ENCODE peak calls at places on chromosomes 11 and 22, in six cellular contexts. X is brain microvascular endothelial cell, P is colonic mucosa, F is GM23248, T is H9, R is mammary epithelial cell. N is an unnamed sample.

GRCh38 chr22:38570841-38571364 is 920 bp upstream of the DMC1 start:
- DNase-seq in X (no peak), P (peak; percentile 48), F (peak; percentile 62), T (peak; percentile 60), R (peak; percentile 43), N (peak; percentile 79)

GRCh38 chr22:43926349-43926710 is 2.7 kb downstream of the PNPLA3 start:
- DNase-seq in X (no peak), P (no peak), F (no peak), T (no peak), R (peak; percentile 81), N (no peak)

GRCh38 chr11:34649597-34649996 is 28.7 kb downstream of the EHF start:
- DNase-seq in X (no peak), P (no peak), F (no peak), T (no peak), R (no peak), N (no peak)

GRCh38 chr11:80239217-80239616 is 798.4 kb upstream of the TENM4 start:
- DNase-seq in X (no peak), P (no peak), F (no peak), T (no peak), R (no peak), N (no peak)

GRCh38 chr11:109132539-109132938 is 289.5 kb upstream of the C11orf87 start:
- DNase-seq in X (no peak), P (no peak), F (no peak), T (peak; percentile 47), R (peak; percentile 5), N (peak; percentile 70)

GRCh38 chr11:19759389-19759788 is 46.8 kb downstream of the NAV2 start:
- DNase-seq in X (no peak), P (no peak), F (no peak), T (no peak), R (no peak), N (no peak)

GRCh38 chr11:60158666-60159065 is 24.2 kb downstream of the MS4A6A start:
- DNase-seq in X (no peak), P (no peak), F (no peak), T (no peak), R (peak; percentile 54), N (no peak)

GRCh38 chr11:115499241-115499799 is 4.9 kb downstream of the CADM1 start:
- DNase-seq in X (no peak), P (no peak), F (no peak), T (no peak), R (no peak), N (no peak)

GRCh38 chr11:134676516-134677287 is 264.7 kb upstream of the B3GAT1 start:
- DNase-seq in X (no peak), P (no peak), F (no peak), T (no peak), R (no peak), N (no peak)

GRCh38 chr11:14902650-14903350 is 10.8 kb upstream of the CYP2R1 start:
- DNase-seq in X (peak; percentile 80), P (no peak), F (peak; percentile 51), T (no peak), R (peak; percentile 55), N (no peak)

GRCh38 chr11:8209208-8209807 is 40.5 kb upstream of the RIC3 start:
- DNase-seq in X (no peak), P (peak; percentile 34), F (no peak), T (peak; percentile 67), R (no peak), N (peak; percentile 92)

GRCh38 chr11:129695543-129696308 is 119.9 kb upstream of the TMEM45B start:
- DNase-seq in X (peak; percentile 31), P (peak; percentile 83), F (peak; percentile 53), T (peak; percentile 90), R (peak; percentile 37), N (peak; percentile 95)

GRCh38 chr11:57638811-57639320 is 10.8 kb downstream of the YPEL4 start:
- DNase-seq in X (peak; percentile 22), P (no peak), F (peak; percentile 24), T (no peak), R (no peak), N (peak; percentile 77)

GRCh38 chr11:31118566-31118965 is 251.0 kb downstream of the DCDC1 start:
- DNase-seq in X (no peak), P (no peak), F (no peak), T (no peak), R (no peak), N (peak; percentile 40)

GRCh38 chr11:105783216-105783615 is 173.3 kb downstream of the GRIA4 start:
- DNase-seq in X (no peak), P (no peak), F (no peak), T (no peak), R (no peak), N (no peak)

GRCh38 chr11:19311306-19312030 is 70.7 kb upstream of the E2F8 start:
- DNase-seq in X (peak; percentile 49), P (peak; percentile 78), F (peak; percentile 72), T (peak; percentile 61), R (peak; percentile 24), N (peak; percentile 93)

GRCh38 chr11:14956111-14956510 is 16.0 kb downstream of the CALCA start:
- DNase-seq in X (no peak), P (no peak), F (no peak), T (no peak), R (no peak), N (no peak)

GRCh38 chr22:33579448-33580093 is 340.7 kb downstream of the LARGE1 start:
- DNase-seq in X (peak; percentile 58), P (peak; percentile 81), F (peak; percentile 58), T (peak; percentile 82), R (peak; percentile 28), N (peak; percentile 94)

GRCh38 chr11:60959445-60959844 is 7.5 kb upstream of the SLC15A3 start:
- DNase-seq in X (no peak), P (no peak), F (no peak), T (no peak), R (no peak), N (no peak)

GRCh38 chr11:48101044-48101733 is 115.4 kb upstream of the OR4B1 start:
- DNase-seq in X (no peak), P (no peak), F (no peak), T (no peak), R (no peak), N (no peak)

GRCh38 chr22:48837341-48837935 is 990.2 kb downstream of the BRD1 start:
- DNase-seq in X (no peak), P (no peak), F (peak; percentile 7), T (no peak), R (peak; percentile 1), N (no peak)

GRCh38 chr11:304915-305833 is 2.4 kb upstream of the IFITM2 start:
- DNase-seq in X (peak; percentile 59), P (peak; percentile 67), F (peak; percentile 87), T (peak; percentile 75), R (peak; percentile 25), N (peak; percentile 86)

GRCh38 chr22:17869285-17870096 is 95.2 kb upstream of the BID start:
- DNase-seq in X (no peak), P (no peak), F (no peak), T (no peak), R (no peak), N (no peak)

DNA sequence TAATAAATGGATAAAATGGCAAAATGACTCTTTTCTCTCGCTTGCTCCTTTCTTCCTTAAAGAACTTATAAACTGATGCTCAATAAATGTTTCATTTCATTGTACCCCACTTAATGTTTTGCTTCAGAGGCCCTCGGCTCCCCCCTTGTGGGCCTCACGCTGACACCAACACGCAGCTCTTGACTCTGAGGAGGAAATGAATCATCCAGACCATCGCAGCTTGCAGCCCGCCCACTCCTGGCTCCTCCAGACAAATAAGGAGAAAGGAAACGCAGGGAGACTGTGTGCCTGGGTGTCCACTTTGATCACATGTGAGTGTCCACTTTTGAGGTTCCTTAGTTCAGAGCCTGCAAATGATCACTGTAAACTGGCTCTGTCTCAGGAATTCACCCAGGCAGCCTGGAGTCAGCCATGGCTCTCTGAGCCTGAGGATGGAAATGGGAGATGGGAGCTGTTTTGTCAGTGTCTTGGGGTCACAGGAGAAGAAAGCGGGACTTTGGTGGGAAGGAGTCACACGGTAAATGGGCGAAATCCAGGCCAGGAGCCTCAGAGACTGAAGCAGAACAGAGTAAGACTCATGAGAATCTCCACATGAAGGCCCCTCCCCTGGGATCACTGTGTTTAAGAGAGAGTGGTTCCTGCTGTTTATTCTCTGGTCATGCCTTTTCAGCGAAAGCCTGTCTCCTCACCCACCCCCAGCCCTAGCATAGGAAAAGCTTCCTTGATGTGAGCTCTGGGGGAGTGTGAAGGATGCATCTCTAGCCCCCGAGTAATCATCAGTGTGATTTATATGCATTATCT is 96.5 kb downstream of the CWC15 start:
- DNase-seq in X (peak; percentile 98), P (peak; percentile 56), F (peak; percentile 98), T (no peak), R (peak; percentile 75), N (peak; percentile 41)
- H3K27ac ChIP-seq in X (peak overlapping the region; percentile 94), P (peak overlapping the region; percentile 54), F (peak overlapping the region; percentile 91), T (no peak overlapping the region), R (peak overlapping the region; percentile 8), N (peak overlapping the region; percentile 19)

GRCh38 chr22:37098976-37099577 is 10.4 kb downstream of the TMPRSS6 start:
- DNase-seq in X (no peak), P (no peak), F (no peak), T (peak; percentile 62), R (no peak), N (peak; percentile 79)
- H3K27me3 ChIP-seq in X (peaks cover 18% of the 10 kb centered on the region), P (no peaks in the 10 kb centered on the region), F (peaks cover 51% of the 10 kb centered on the region), T (peaks cover 8% of the 10 kb centered on the region), R (peaks cover 2% of the 10 kb centered on the region), N (no peaks in the 10 kb centered on the region)

GRCh38 chr11:85821636-85822035 is 10.7 kb upstream of the SYTL2 start:
- DNase-seq in X (peak; percentile 32), P (peak; percentile 77), F (peak; percentile 61), T (no peak), R (peak; percentile 80), N (no peak)

GRCh38 chr11:85822814-85823213 is 11.9 kb upstream of the SYTL2 start:
- DNase-seq in X (peak; percentile 49), P (no peak), F (peak; percentile 52), T (no peak), R (peak; percentile 48), N (no peak)

GRCh38 chr11:85826096-85826855 is 15.3 kb upstream of the SYTL2 start:
- DNase-seq in X (peak; percentile 40), P (no peak), F (peak; percentile 65), T (peak; percentile 54), R (peak; percentile 41), N (peak; percentile 81)

GRCh38 chr11:85825590-85825989 is 14.6 kb upstream of the SYTL2 start:
- DNase-seq in X (no peak), P (no peak), F (no peak), T (no peak), R (no peak), N (no peak)

DNA sequence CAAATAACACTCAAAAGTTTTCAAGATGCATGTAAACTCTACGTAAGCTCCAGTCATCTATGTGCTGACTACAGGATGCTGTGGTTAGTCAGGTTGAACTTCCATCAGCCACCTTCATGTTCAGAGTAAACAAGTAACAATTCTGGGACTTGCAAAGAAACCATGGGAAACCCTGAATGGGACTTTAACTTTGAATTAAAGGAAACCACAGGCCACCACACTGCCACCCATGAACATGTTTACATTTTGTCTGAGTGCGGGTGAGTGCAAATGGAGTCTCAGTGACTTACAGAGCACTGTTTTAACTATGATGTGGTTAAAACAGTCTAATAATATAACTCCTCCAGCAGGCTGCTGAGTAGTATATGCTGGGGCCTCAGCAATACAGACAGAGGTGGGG is 12.9 kb upstream of the SYTL2 start:
- DNase-seq in X (no peak), P (no peak), F (no peak), T (no peak), R (no peak), N (no peak)
- H3K27ac ChIP-seq in X (no peak overlapping the region), P (no peak overlapping the region), F (no peak overlapping the region), T (no peak overlapping the region), R (no peak overlapping the region), N (no peak overlapping the region)

GRCh38 chr11:11659567-11660341 is 37.9 kb upstream of the GALNT18 start:
- DNase-seq in X (no peak), P (no peak), F (no peak), T (no peak), R (no peak), N (no peak)
- H3K27me3 ChIP-seq in X (peaks cover 2% of the 10 kb centered on the region), P (no peaks in the 10 kb centered on the region), F (peaks cover 48% of the 10 kb centered on the region), T (no peaks in the 10 kb centered on the region), R (peaks cover 5% of the 10 kb centered on the region), N (peaks cover 8% of the 10 kb centered on the region)

GRCh38 chr22:41367039-41367679 is 14.6 kb upstream of the TEF start:
- DNase-seq in X (peak; percentile 92), P (peak; percentile 96), F (peak; percentile 93), T (peak; percentile 79), R (peak; percentile 94), N (peak; percentile 83)
- H3K27ac ChIP-seq in X (no peak overlapping the region), P (peak overlapping the region; percentile 36), F (no peak overlapping the region), T (no peak overlapping the region), R (no peak overlapping the region), N (no peak overlapping the region)

N was measured in endodermal cell.